ENCODE peak calls at places on chromosomes 5 and 9, in ten cellular contexts. F, R, Y, G, D, C, A, T, J and B are unnamed samples.

GRCh38 chr9:98832768-98833089 is 25.3 kb downstream of the GALNT12 start:
- DNase-seq in F (no peak), D (no peak), Y (no peak), J (no peak), R (no peak), T (no peak), A (no peak), G (no peak), C (no peak), B (no peak)

GRCh38 chr9:10633785-10634184 is 21.0 kb upstream of the PTPRD start:
- DNase-seq in R (no peak), G (no peak), J (no peak), F (no peak), D (no peak), T (no peak), A (no peak), C (no peak), Y (no peak), B (no peak)

GRCh38 chr9:70291446-70291845 is 32.7 kb downstream of the SMC5 start:
- DNase-seq in A (no peak), D (no peak), F (no peak), J (no peak), C (peak; percentile 28), Y (no peak), T (no peak), R (no peak), G (no peak), B (no peak)

GRCh38 chr5:131196331-131196730 is 25.6 kb downstream of the LYRM7 start:
- DNase-seq in D (no peak), F (no peak), A (no peak), R (no peak), T (no peak), C (peak; percentile 55), G (no peak), Y (no peak), J (no peak), B (no peak)

GRCh38 chr5:142386151-142387021 is 61.6 kb upstream of the SPRY4 start:
- DNase-seq in F (no peak), D (no peak), Y (no peak), G (no peak), R (no peak), C (no peak), A (no peak), J (no peak), T (no peak), B (no peak)

GRCh38 chr9:133759146-133759900 is 21.2 kb upstream of the SARDH start:
- DNase-seq in C (no peak), Y (no peak), G (peak; percentile 32), D (peak; percentile 66), J (no peak), F (peak; percentile 48), T (no peak), R (no peak), A (no peak), B (peak; percentile 76)

GRCh38 chr9:935348-935965 is 41.0 kb upstream of the DMRT3 start:
- DNase-seq in F (no peak), R (no peak), T (no peak), J (no peak), A (no peak), Y (peak; percentile 6), D (no peak), C (peak; percentile 3), G (peak; percentile 73), B (no peak)

GRCh38 chr9:2494571-2494970 is 127.0 kb upstream of the VLDLR start:
- DNase-seq in F (no peak), C (peak; percentile 88), R (no peak), T (no peak), J (no peak), Y (peak; percentile 15), D (no peak), A (no peak), G (peak; percentile 62), B (no peak)

GRCh38 chr5:39193553-39194465 is 25.6 kb downstream of the FYB1 start:
- DNase-seq in J (no peak), G (no peak), A (no peak), T (peak; percentile 42), D (no peak), Y (no peak), F (no peak), R (no peak), C (no peak), B (no peak)

GRCh38 chr5:39190311-39191102 is 28.9 kb downstream of the FYB1 start:
- DNase-seq in T (peak; percentile 78), R (no peak), G (no peak), A (no peak), J (no peak), C (no peak), D (no peak), F (no peak), Y (no peak), B (no peak)

GRCh38 chr5:39192449-39193160 is 26.8 kb downstream of the FYB1 start:
- DNase-seq in G (no peak), F (no peak), T (peak; percentile 60), A (no peak), J (no peak), R (no peak), D (no peak), C (no peak), Y (no peak), B (no peak)

GRCh38 chr5:39189297-39189955 is 29.9 kb downstream of the FYB1 start:
- DNase-seq in F (no peak), C (no peak), G (no peak), R (no peak), J (no peak), A (no peak), Y (no peak), D (no peak), T (peak; percentile 72), B (no peak)

DNA sequence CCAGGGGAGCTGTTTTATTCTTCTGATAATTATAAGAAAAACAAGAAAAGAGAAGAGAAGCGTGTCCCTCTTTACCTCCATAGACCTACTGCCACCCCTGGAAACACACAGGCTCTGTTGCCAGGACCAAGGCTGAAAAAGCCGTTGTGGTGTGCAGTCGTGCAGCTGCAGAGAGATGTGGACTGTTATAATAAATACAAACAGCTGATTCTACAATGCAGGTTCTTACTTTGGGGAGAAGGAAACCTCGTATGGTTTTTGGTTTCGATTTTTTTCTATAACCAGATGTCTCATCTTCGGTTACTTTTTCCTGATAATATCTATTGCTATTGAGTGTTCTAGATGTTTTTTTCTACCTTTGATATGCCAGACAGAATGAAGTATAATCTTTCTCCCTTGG is 28.1 kb downstream of the FYB1 start:
- DNase-seq in F (no peak), R (no peak), G (no peak), D (no peak), C (no peak), A (no peak), T (peak; percentile 12), J (no peak), Y (no peak), B (no peak)
- TF ChIP-seq CTCF in F (no peak), R (no peak), G (no peak), D (no peak), C (no peak), A (no peak), T (no peak), J (no peak), Y (no peak), B (no peak)

GRCh38 chr5:42361321-42361688 is 61.9 kb upstream of the GHR start:
- DNase-seq in D (no peak), Y (no peak), A (no peak), F (no peak), T (no peak), G (no peak), R (no peak), C (no peak), J (no peak), B (no peak)

GRCh38 chr5:42366051-42366450 is 57.2 kb upstream of the GHR start:
- DNase-seq in D (no peak), F (no peak), A (no peak), C (no peak), T (no peak), R (peak; percentile 1), G (no peak), Y (no peak), J (no peak), B (no peak)

GRCh38 chr5:42360641-42361320 is 62.5 kb upstream of the GHR start:
- DNase-seq in G (peak; percentile 14), F (no peak), D (no peak), A (no peak), J (no peak), C (no peak), T (no peak), Y (no peak), R (no peak), B (no peak)

GRCh38 chr5:42360061-42360460 is 63.2 kb upstream of the GHR start:
- DNase-seq in J (no peak), A (no peak), R (no peak), C (peak; percentile 8), F (no peak), D (no peak), T (no peak), Y (no peak), G (no peak), B (no peak)
- TF ChIP-seq CTCF in J (no peak), A (no peak), R (no peak), C (no peak), F (no peak), D (no peak), T (no peak), Y (no peak), G (no peak), B (no peak)

DNA sequence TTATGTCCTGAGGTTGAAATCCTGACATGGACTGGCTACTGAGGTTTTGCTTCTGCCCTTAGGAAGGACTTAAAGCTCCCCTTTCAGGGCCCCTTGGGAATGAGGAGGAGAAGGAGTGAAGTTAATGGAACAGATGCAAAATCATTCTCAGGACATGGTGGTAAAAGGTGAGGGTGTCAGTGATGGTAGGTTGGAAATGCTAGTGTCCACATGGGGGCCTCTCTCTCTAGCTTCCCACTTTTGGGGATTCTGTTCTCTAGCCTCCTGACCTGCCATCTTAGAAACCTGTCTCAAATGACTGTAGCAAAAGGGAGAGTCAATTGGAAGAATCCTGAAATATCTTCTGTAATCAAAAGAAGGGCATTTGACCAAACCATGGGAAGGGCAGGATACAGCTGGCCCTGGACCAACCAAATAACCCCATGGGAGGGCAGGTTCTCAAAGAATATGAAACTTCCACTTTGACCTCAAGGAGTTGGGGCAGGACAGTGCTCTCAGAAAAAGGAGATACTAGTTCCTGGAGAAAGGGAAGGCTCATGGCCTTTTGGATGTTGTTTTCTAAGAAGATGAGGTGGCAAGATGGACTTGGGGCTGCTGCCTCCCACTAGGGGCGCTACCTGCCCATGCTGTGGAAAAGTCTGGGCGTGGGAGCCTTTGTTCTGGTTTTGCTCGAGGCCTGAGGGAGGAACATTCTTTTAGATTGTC is 21.2 kb upstream of the MLANA start:
- DNase-seq in R (peak; percentile 52), F (peak; percentile 63), G (no peak), D (no peak), J (peak; percentile 15), T (no peak), A (no peak), Y (peak; percentile 36), C (no peak), B (no peak)
- TF ChIP-seq CTCF in R (peak; percentile 73), F (peak; percentile 56), G (peak; percentile 24), D (no peak), J (peak; percentile 27), T (no peak), A (no peak), Y (peak; percentile 41), C (peak; percentile 12), B (peak; percentile 21)

DNA sequence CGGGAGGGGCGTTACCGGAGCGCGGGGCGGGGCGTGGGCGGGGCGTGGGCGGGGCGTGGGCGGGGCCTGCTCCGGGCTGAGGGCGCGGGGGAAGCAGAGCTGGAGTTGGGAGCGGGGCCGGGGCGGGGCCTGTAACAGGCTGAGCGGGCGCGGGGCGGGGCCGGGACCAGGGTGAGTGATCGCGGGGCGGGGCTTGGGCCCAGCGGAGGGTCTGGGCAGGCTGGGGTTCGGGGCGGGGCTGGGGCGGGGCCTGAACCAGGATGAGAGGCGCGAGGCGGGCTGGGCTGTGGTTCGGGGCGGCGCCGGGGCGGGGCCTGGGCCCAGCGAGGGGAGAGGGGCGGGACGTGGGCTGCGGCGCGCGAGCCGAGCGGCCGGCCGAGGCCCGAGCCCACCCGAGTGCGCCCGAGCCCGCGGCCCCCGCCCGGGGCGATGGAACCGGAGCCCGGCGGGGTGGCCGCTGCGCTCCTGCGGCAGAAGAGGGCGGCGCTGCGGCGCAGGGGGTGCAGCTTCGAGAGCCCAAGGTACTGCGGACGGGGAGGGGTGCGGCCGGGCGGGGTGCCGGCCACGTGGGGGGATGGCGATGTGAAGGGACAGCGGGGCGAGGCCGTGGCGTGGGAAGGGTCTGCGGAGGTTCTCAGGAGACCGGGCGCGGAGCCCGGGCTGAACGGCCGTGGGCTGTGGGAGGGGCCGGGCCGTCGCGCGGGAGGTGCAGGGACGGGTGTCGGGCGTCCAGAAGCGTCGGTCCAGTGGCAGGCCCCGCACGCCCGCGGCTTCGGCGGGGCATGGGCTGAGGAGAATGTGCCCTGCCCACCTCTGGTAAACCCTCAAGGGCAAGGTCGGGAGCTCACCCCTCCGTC is 39.5 kb upstream of the GARNL3 start:
- DNase-seq in R (peak; percentile 96), D (peak; percentile 99), T (peak; percentile 100), J (peak; percentile 98), C (peak; percentile 81), G (peak; percentile 99), A (peak; percentile 99), F (peak; percentile 98), Y (peak; percentile 95), B (peak; percentile 99)
- TF ChIP-seq CTCF in R (no peak), D (peak; percentile 3), T (no peak), J (no peak), C (no peak), G (no peak), A (no peak), F (no peak), Y (no peak), B (no peak)